ENCODE peak calls at places on chromosomes 3 and 15, in nine cellular contexts. G is activated gamma-delta T cell treated with anti-CD3 and anti-CD28 coated beads, Interleukin-2, amount 50 U/mL, for 16 hours; N is endodermal cell; Z is breast epithelium; L is HuH-7; Q is WTC11; S is GM12865; W is neural crest cell; V is psoas muscle. P is an unnamed sample.

GRCh38 chr15:64209680-64210334 is 47.0 kb upstream of the PPIB start:
- DNase-seq in G (no peak), N (no peak), Z (no peak), L (peak; percentile 12), Q (no peak), S (peak; percentile 36), W (no peak), V (no peak), P (peak; percentile 47)

GRCh38 chr3:122577409-122578028 is at the start of gene PARP15:
- DNase-seq in G (peak; percentile 14), N (peak; percentile 74), Z (no peak), L (no peak), Q (peak; percentile 55), S (peak; percentile 74), W (no peak), V (peak; percentile 49), P (no peak)

GRCh38 chr15:66730168-66731014 is 28.4 kb downstream of the SMAD6 start:
- DNase-seq in G (no peak), N (no peak), Z (no peak), L (no peak), Q (no peak), S (no peak), W (no peak), V (no peak), P (no peak)

GRCh38 chr3:186617038-186617934 is 4.4 kb downstream of the AHSG start:
- DNase-seq in G (peak; percentile 75), N (peak; percentile 91), Z (peak; percentile 94), L (peak; percentile 84), Q (peak; percentile 82), S (peak; percentile 93), W (peak; percentile 59), V (peak; percentile 86), P (peak; percentile 59)

GRCh38 chr3:141444586-141445285 is 42.1 kb upstream of the RASA2 start:
- DNase-seq in G (no peak), N (no peak), Z (no peak), L (no peak), Q (no peak), S (no peak), W (no peak), V (no peak), P (no peak)

GRCh38 chr15:94110476-94111130 is 120.8 kb upstream of the MCTP2 start:
- DNase-seq in G (no peak), N (no peak), Z (no peak), L (no peak), Q (no peak), S (no peak), W (no peak), V (no peak), P (peak; percentile 39)

GRCh38 chr15:64897345-64897985 is 14.2 kb upstream of the ANKDD1A start:
- DNase-seq in G (no peak), N (no peak), Z (no peak), L (no peak), Q (no peak), S (no peak), W (no peak), V (peak; percentile 79), P (no peak)

GRCh38 chr3:44175070-44175469 is 66.6 kb upstream of the TOPAZ1 start:
- DNase-seq in G (no peak), N (no peak), Z (no peak), L (no peak), Q (no peak), S (no peak), W (no peak), V (no peak), P (peak; percentile 10)

GRCh38 chr3:29185706-29186105 is 95.2 kb upstream of the RBMS3 start:
- DNase-seq in G (no peak), N (no peak), Z (no peak), L (no peak), Q (no peak), S (no peak), W (no peak), V (no peak), P (no peak)

GRCh38 chr15:43410572-43411214 is 39.8 kb downstream of the TUBGCP4 start:
- DNase-seq in G (no peak), N (no peak), Z (no peak), L (no peak), Q (no peak), S (no peak), W (no peak), V (no peak), P (no peak)